ENCODE peak calls at places on chromosomes 5 and 9, in five cellular contexts. J is HepG2, U is K562, M is GM12878, A is H1. P is an unnamed sample.

GRCh38 chr9:8486095-8486494 is 686.5 kb upstream of the DMAC1 start:
- DNase-seq in J (no peak), U (no peak), M (no peak), A (peak; percentile 61), P (no peak)

GRCh38 chr5:67038817-67039603 is 157.6 kb downstream of the CD180 start:
- DNase-seq in J (peak; percentile 31), U (no peak), M (no peak), A (no peak), P (no peak)

GRCh38 chr5:54905942-54906537 is 79.4 kb downstream of the ESM1 start:
- DNase-seq in J (peak; percentile 30), U (peak; percentile 37), M (no peak), A (peak; percentile 79), P (peak; percentile 44)

GRCh38 chr5:88236866-88237642 is 31.6 kb downstream of the TMEM161B start:
- DNase-seq in J (no peak), U (no peak), M (no peak), A (no peak), P (no peak)

GRCh38 chr9:134811673-134812668 is 68.6 kb upstream of the FCN2 start:
- DNase-seq in J (no peak), U (no peak), M (no peak), A (no peak), P (no peak)

GRCh38 chr5:140358738-140359310 is 1.2 kb upstream of the SLC4A9 start:
- DNase-seq in J (peak; percentile 37), U (no peak), M (no peak), A (no peak), P (no peak)

GRCh38 chr9:72465602-72466001 is 55.8 kb upstream of the TMC1 start:
- DNase-seq in J (no peak), U (no peak), M (no peak), A (no peak), P (no peak)

GRCh38 chr5:171162602-171163001 is 146.4 kb upstream of the TLX3 start:
- DNase-seq in J (no peak), U (peak; percentile 30), M (no peak), A (peak; percentile 72), P (peak; percentile 8)

GRCh38 chr5:180315762-180316212 is 23.9 kb upstream of the MAPK9 start:
- DNase-seq in J (peak; percentile 38), U (peak; percentile 68), M (no peak), A (peak; percentile 93), P (peak; percentile 19)

GRCh38 chr9:93057703-93058356 is 671 bp upstream of the SUSD3 start:
- DNase-seq in J (no peak), U (no peak), M (no peak), A (no peak), P (no peak)

GRCh38 chr9:128635266-128636023 is 21.2 kb downstream of the DYNC2I2 start:
- DNase-seq in J (peak; percentile 92), U (peak; percentile 56), M (no peak), A (peak; percentile 90), P (peak; percentile 94)

GRCh38 chr5:122882836-122883235 is 37.4 kb downstream of the SNX24 start:
- DNase-seq in J (no peak), U (no peak), M (no peak), A (no peak), P (no peak)

GRCh38 chr9:116447914-116448313 is 239.2 kb upstream of the TRIM32 start:
- DNase-seq in J (no peak), U (no peak), M (no peak), A (no peak), P (no peak)

GRCh38 chr5:122849746-122850145 is 4.3 kb downstream of the SNX24 start:
- DNase-seq in J (no peak), U (no peak), M (no peak), A (no peak), P (no peak)

GRCh38 chr9:35673132-35673997 is at the start of gene CA9:
- DNase-seq in J (peak; percentile 25), U (no peak), M (no peak), A (no peak), P (no peak)

GRCh38 chr5:82277613-82277986 is 554 bp downstream of the RPS23 start:
- DNase-seq in J (no peak), U (no peak), M (no peak), A (no peak), P (no peak)

GRCh38 chr5:1378866-1379659 is 34.2 kb upstream of the CLPTM1L start:
- DNase-seq in J (no peak), U (no peak), M (no peak), A (no peak), P (no peak)

GRCh38 chr5:121006206-121006605 is 542.1 kb downstream of the PRR16 start:
- DNase-seq in J (no peak), U (no peak), M (no peak), A (no peak), P (no peak)

GRCh38 chr5:42650111-42650510 is 106.5 kb upstream of the CCDC152 start:
- DNase-seq in J (no peak), U (no peak), M (no peak), A (no peak), P (no peak)

GRCh38 chr5:90055831-90056328 is 353.7 kb downstream of the CETN3 start:
- DNase-seq in J (no peak), U (no peak), M (no peak), A (no peak), P (no peak)

GRCh38 chr9:126788631-126789349 is 16.1 kb upstream of the ZBTB43 start:
- DNase-seq in J (no peak), U (no peak), M (no peak), A (no peak), P (no peak)

GRCh38 chr5:128228506-128228905 is 144.9 kb downstream of the SLC12A2 start:
- DNase-seq in J (no peak), U (no peak), M (no peak), A (no peak), P (no peak)

GRCh38 chr5:42995152-42995751 is 44.9 kb downstream of the ANXA2R start:
- DNase-seq in J (no peak), U (no peak), M (no peak), A (no peak), P (no peak)

GRCh38 chr5:122656107-122656506 is 118.8 kb upstream of the SNX2 start:
- DNase-seq in J (no peak), U (no peak), M (no peak), A (no peak), P (no peak)

GRCh38 chr5:164326219-164326618 is 820.8 kb downstream of the MAT2B start:
- DNase-seq in J (no peak), U (no peak), M (no peak), A (no peak), P (no peak)

GRCh38 chr5:16946725-16947124 is 10.6 kb upstream of the MYO10 start:
- DNase-seq in J (no peak), U (no peak), M (no peak), A (no peak), P (no peak)

GRCh38 chr5:60883229-60883628 is 39.2 kb upstream of the ELOVL7 start:
- DNase-seq in J (peak; percentile 29), U (peak; percentile 10), M (no peak), A (no peak), P (peak; percentile 6)

GRCh38 chr5:6705088-6705487 is 8.1 kb upstream of the TENT4A start:
- DNase-seq in J (no peak), U (no peak), M (no peak), A (no peak), P (no peak)

GRCh38 chr5:131536211-131536826 is 98.7 kb downstream of the RAPGEF6 start:
- DNase-seq in J (no peak), U (peak; percentile 39), M (peak; percentile 66), A (no peak), P (no peak)

GRCh38 chr5:127700237-127700766 is 2.9 kb upstream of the CCDC192 start:
- DNase-seq in J (no peak), U (no peak), M (no peak), A (no peak), P (no peak)

GRCh38 chr5:14699159-14699558 is 34.6 kb downstream of the OTULIN start:
- DNase-seq in J (no peak), U (no peak), M (no peak), A (no peak), P (no peak)

GRCh38 chr5:119367502-119368237 is 11.9 kb downstream of the TNFAIP8 start:
- DNase-seq in J (peak; percentile 39), U (no peak), M (peak; percentile 81), A (no peak), P (no peak)

GRCh38 chr5:115815693-115816225 is 700 bp downstream of the CDO1 start:
- DNase-seq in J (no peak), U (no peak), M (no peak), A (peak; percentile 66), P (no peak)

GRCh38 chr9:103082494-103082893 is 87.4 kb downstream of the CYLC2 start:
- DNase-seq in J (no peak), U (no peak), M (no peak), A (no peak), P (no peak)

GRCh38 chr9:122016789-122017188 is 76.3 kb downstream of the TTLL11 start:
- DNase-seq in J (no peak), U (no peak), M (no peak), A (no peak), P (no peak)

GRCh38 chr5:133904641-133905040 is 63.8 kb downstream of the C5orf15 start:
- DNase-seq in J (no peak), U (no peak), M (no peak), A (no peak), P (no peak)

GRCh38 chr9:108212179-108212578 is 643.6 kb downstream of the ACTL7B start:
- DNase-seq in J (no peak), U (peak; percentile 14), M (no peak), A (no peak), P (no peak)

DNA sequence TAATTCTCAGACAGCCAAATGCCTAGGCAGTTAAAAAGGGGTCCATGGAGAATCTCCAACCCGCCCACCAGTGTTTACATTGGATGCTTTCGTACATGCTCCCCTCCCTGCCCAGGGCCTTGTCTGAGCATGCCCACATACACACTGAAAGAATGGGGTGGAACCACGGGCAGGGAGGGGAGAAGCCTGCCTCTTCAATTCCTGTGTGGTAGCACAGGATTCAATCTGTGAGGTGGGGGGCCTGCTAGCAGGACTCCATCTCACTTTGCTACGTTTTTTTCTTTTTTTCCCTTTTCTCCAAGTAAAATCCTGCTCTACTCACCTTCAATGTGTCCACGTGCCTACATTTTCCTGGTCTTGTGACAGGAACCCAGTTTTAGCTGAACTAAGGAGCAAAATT is 314.7 kb upstream of the GRAMD2B start:
- DNase-seq in J (no peak), U (no peak), M (no peak), A (peak; percentile 45), P (no peak)
- TF ChIP-seq SRF in J (no peak), U (no peak), M (no peak), A (no peak), P (no peak)

GRCh38 chr5:169171495-169171894 is 129.4 kb downstream of the SLIT3 start:
- DNase-seq in J (no peak), U (no peak), M (no peak), A (no peak), P (no peak)
- TF ChIP-seq SRF in J (no peak), U (no peak), M (no peak), A (no peak), P (no peak)

GRCh38 chr5:9054821-9055589 is 490.9 kb downstream of the SEMA5A start:
- DNase-seq in J (no peak), U (no peak), M (no peak), A (no peak), P (no peak)
- TF ChIP-seq SRF in J (no peak), U (no peak), M (no peak), A (no peak), P (no peak)

DNA sequence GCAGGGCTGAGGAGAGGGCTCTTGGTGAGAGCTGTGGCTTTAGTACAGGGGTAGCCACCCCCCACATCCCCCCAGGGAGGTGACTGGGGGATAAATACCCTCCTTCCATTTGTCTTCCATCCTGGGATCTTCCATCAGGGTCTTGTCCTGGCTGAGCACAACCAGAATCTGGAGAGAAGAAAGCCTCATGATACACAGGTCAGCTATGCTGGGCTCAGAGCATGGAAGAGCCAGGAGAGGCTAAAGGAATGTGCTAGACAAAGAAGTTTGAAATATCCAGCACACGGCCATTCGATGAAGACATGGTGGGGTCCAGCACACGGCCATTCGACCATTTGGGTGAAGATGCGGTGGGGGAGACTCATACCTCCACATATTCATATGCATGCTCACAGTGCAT is 30.0 kb downstream of the ROPN1L start:
- DNase-seq in J (no peak), U (no peak), M (no peak), A (no peak), P (no peak)
- TF ChIP-seq SRF in J (no peak), U (no peak), M (no peak), A (no peak), P (no peak)

P was measured in HCT116.